ENCODE peak calls at places on chromosomes 6 and 20, in six cellular contexts. T is breast epithelium, A is GM23338, X is spleen, K is Panc1, F is stomach. V is an unnamed sample.
A peak's percentile ranks its signal among the peaks of the same experiment; 100 is the strongest.

GRCh38 chr6:155678361-155678760 is 222.7 kb upstream of the NOX3 start:
- DNase-seq in T (no peak), A (peak; percentile 15), X (no peak), K (no peak), F (no peak), V (no peak)

GRCh38 chr6:74434165-74434564 is 738.2 kb downstream of the CD109 start:
- DNase-seq in T (no peak), A (no peak), X (no peak), K (no peak), F (no peak), V (no peak)

GRCh38 chr6:156310701-156311100 is 466.5 kb upstream of the ARID1B start:
- DNase-seq in T (no peak), A (no peak), X (no peak), K (no peak), F (no peak), V (no peak)

GRCh38 chr20:5118220-5119142 is 1.3 kb downstream of the PCNA start:
- DNase-seq in T (no peak), A (no peak), X (no peak), K (no peak), F (no peak), V (no peak)

GRCh38 chr20:5788385-5788895 is 38.2 kb downstream of the SHLD1 start:
- DNase-seq in T (peak; percentile 67), A (peak; percentile 95), X (peak; percentile 88), K (peak; percentile 72), F (peak; percentile 80), V (no peak)

GRCh38 chr6:33905081-33905609 is 101.3 kb upstream of the MLN start:
- DNase-seq in T (no peak), A (no peak), X (peak; percentile 78), K (no peak), F (no peak), V (no peak)

GRCh38 chr6:131823276-131823902 is 15.6 kb downstream of the ENPP1 start:
- DNase-seq in T (no peak), A (no peak), X (no peak), K (no peak), F (no peak), V (no peak)

GRCh38 chr6:21931641-21932335 is 338.2 kb downstream of the SOX4 start:
- DNase-seq in T (no peak), A (no peak), X (no peak), K (no peak), F (no peak), V (no peak)

GRCh38 chr6:3137057-3137777 is 18.7 kb downstream of the BPHL start:
- DNase-seq in T (no peak), A (no peak), X (no peak), K (no peak), F (no peak), V (no peak)

GRCh38 chr6:8170245-8170644 is 67.9 kb upstream of the EEF1E1 start:
- DNase-seq in T (no peak), A (peak; percentile 71), X (no peak), K (no peak), F (no peak), V (no peak)

GRCh38 chr20:33697129-33697528 is 10.9 kb upstream of the E2F1 start:
- DNase-seq in T (no peak), A (no peak), X (no peak), K (no peak), F (no peak), V (no peak)

GRCh38 chr6:13273931-13274706 is 54.2 kb downstream of the TBC1D7 start:
- DNase-seq in T (no peak), A (no peak), X (peak; percentile 88), K (no peak), F (peak; percentile 31), V (no peak)

GRCh38 chr20:5402903-5403531 is 86.3 kb upstream of the PROKR2 start:
- DNase-seq in T (no peak), A (peak; percentile 79), X (no peak), K (peak; percentile 24), F (no peak), V (peak; percentile 84)

GRCh38 chr20:32119734-32120133 is 10.2 kb downstream of the TM9SF4 start:
- DNase-seq in T (no peak), A (no peak), X (no peak), K (no peak), F (no peak), V (no peak)

GRCh38 chr20:60113024-60113724 is 155.0 kb downstream of the CDH26 start:
- DNase-seq in T (no peak), A (no peak), X (peak; percentile 86), K (no peak), F (no peak), V (no peak)

GRCh38 chr6:70520575-70520974 is 46.2 kb upstream of the SDHAF4 start:
- DNase-seq in T (no peak), A (no peak), X (no peak), K (peak; percentile 8), F (no peak), V (no peak)

GRCh38 chr20:7841967-7842301 is 98.3 kb downstream of the HAO1 start:
- DNase-seq in T (no peak), A (no peak), X (no peak), K (peak; percentile 22), F (no peak), V (no peak)

GRCh38 chr6:11712760-11713159 is 65.8 kb downstream of the ADTRP start:
- DNase-seq in T (no peak), A (no peak), X (no peak), K (no peak), F (no peak), V (no peak)

GRCh38 chr6:37705239-37706051 is 7.8 kb upstream of the MDGA1 start:
- DNase-seq in T (peak; percentile 55), A (peak; percentile 96), X (peak; percentile 90), K (no peak), F (peak; percentile 62), V (peak; percentile 95)

GRCh38 chr6:152462716-152463115 is 174.4 kb downstream of the SYNE1 start:
- DNase-seq in T (no peak), A (peak; percentile 13), X (no peak), K (no peak), F (no peak), V (no peak)

GRCh38 chr6:131949909-131950766 is 1.0 kb downstream of the CCN2 start:
- DNase-seq in T (peak; percentile 81), A (peak; percentile 75), X (peak; percentile 83), K (peak; percentile 77), F (peak; percentile 80), V (no peak)

GRCh38 chr6:104736545-104736944 is 123.2 kb downstream of the HACE1 start:
- DNase-seq in T (no peak), A (no peak), X (no peak), K (no peak), F (no peak), V (no peak)

GRCh38 chr20:54156522-54156921 is 17.3 kb downstream of the CYP24A1 start:
- DNase-seq in T (no peak), A (no peak), X (no peak), K (no peak), F (no peak), V (no peak)

GRCh38 chr20:45450097-45450818 is 19.3 kb upstream of the WFDC2 start:
- DNase-seq in T (no peak), A (peak; percentile 91), X (no peak), K (peak; percentile 32), F (no peak), V (no peak)

GRCh38 chr6:35678814-35679213 is 9.9 kb downstream of the FKBP5 start:
- DNase-seq in T (no peak), A (no peak), X (no peak), K (no peak), F (no peak), V (no peak)

GRCh38 chr6:35678021-35678654 is 10.6 kb downstream of the FKBP5 start:
- DNase-seq in T (no peak), A (no peak), X (no peak), K (no peak), F (no peak), V (no peak)

GRCh38 chr6:35683267-35683666 is 5.4 kb downstream of the FKBP5 start:
- DNase-seq in T (no peak), A (no peak), X (no peak), K (no peak), F (no peak), V (no peak)

GRCh38 chr6:35679399-35679798 is 9.3 kb downstream of the FKBP5 start:
- DNase-seq in T (no peak), A (no peak), X (no peak), K (no peak), F (no peak), V (no peak)

GRCh38 chr6:35681298-35681697 is 7.4 kb downstream of the FKBP5 start:
- DNase-seq in T (no peak), A (no peak), X (no peak), K (no peak), F (no peak), V (no peak)
- H3K4me1 ChIP-seq in T (no peaks in the 10 kb centered on the region), A (peaks cover 10% of the 10 kb centered on the region), X (peaks cover 99% of the 10 kb centered on the region), K (no peaks in the 10 kb centered on the region), F (peaks cover 23% of the 10 kb centered on the region), V (peaks cover 93% of the 10 kb centered on the region)

GRCh38 chr6:52213127-52213526 is 27.0 kb downstream of the IL17A start:
- DNase-seq in T (no peak), A (peak; percentile 23), X (no peak), K (no peak), F (no peak), V (no peak)
- TF ChIP-seq POLR2AphosphoS5 in T (no peak), A (no peak), X (no peak), K (no peak), F (no peak), V (no peak)

DNA sequence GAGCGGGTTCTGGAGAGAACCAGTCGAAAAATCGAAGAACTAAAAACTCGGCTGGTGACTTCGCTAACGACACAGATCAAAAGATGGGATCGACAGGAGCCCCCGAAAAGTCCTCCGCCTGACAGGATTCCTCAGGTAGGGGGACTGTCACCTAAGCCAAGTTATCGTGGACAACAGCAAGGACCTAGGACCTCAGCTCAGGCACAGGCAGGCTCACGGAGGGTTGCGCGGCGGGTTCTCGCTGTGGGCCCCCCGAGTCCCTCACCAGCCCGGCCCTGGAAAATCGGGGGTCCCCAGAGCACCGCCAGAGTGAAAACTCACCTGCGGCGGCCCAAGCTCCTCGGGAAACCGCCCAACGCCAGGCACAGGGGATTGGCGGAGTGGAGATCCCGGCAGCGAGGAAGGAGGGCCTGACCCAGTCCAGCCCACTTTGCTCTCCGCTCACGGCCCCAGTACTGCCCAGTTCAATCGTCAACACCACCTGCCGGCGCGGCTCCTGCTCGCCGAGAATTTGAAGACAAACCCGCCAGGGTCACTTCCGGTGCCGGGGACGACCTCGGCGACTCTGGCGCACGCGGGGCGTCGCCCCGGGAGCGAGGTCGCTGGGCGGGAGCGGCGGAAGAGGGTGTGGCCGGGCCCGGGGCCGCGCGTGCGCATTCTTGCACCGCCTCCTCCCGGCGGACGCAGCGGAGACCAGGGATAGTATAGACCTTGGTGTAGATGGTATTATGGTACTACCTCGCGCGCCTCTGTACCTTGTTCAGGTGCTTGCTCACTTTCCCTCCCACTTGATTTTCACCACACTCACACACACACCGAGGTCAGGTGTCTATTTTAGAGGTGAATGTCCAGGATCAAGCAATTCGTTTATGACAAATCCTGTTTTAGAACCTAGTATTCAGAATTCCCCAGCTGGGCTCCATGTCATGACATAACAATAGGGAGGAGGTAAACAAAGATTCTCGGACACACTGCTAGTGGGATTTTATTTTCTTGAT is at the start of gene KATNA1:
- DNase-seq in T (peak; percentile 63), A (peak; percentile 95), X (peak; percentile 96), K (peak; percentile 72), F (peak; percentile 91), V (peak; percentile 93)
- H3K4me3 ChIP-seq in T (peak within 1 kb of the TSS; percentile 91), A (peak within 1 kb of the TSS; percentile 91), X (peak within 1 kb of the TSS; percentile 84), K (peak within 1 kb of the TSS; percentile 82), F (peak within 1 kb of the TSS; percentile 62), V (peak within 1 kb of the TSS; percentile 93)

DNA sequence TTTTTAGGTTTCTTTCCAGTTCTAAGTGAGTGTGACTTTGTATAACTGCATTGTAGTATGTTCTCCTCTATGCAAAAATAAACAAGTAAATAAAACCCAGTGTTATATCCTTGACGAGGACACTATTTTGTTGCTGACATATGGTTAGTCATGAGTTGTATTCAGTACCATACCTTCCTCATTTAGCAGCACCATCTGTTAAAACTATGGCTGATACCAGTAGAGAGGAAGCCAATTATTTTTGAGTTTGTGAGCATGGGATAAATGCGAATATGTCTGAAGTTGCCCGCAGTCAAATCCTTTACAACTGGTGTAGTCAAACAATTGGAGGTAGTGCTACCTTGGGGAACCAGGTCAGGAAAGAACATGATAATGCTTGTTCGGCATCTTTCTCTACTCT is 74.1 kb downstream of the CDKAL1 start:
- DNase-seq in T (no peak), A (no peak), X (no peak), K (no peak), F (no peak), V (no peak)
- H3K4me1 ChIP-seq in T (no peaks in the 10 kb centered on the region), A (no peaks in the 10 kb centered on the region), X (no peaks in the 10 kb centered on the region), K (no peaks in the 10 kb centered on the region), F (peaks cover 5% of the 10 kb centered on the region), V (no peaks in the 10 kb centered on the region)